ENCODE peak calls at places on chromosomes 4 and X, in four cellular contexts. G, W, H and C are unnamed samples.

GRCh38 chr4:53777244-53777984 is 186.1 kb upstream of the LNX1 start:
- DNase-seq in G (peak), W (no peak), H (no peak), C (no peak)

GRCh38 chr4:52028970-52029369 is 8.8 kb upstream of the LRRC66 start:
- DNase-seq in G (peak), W (no peak), H (no peak), C (no peak)

GRCh38 chr4:1477045-1477905 is 71.0 kb upstream of the NKX1-1 start:
- DNase-seq in G (no peak), W (peak), H (no peak), C (no peak)

GRCh38 chr4:69321153-69321729 is 41.0 kb downstream of the UGT2B28 start:
- DNase-seq in G (no peak), W (no peak), H (no peak), C (no peak)

GRCh38 chrX:115649461-115650063 is 88.6 kb downstream of the PLS3 start:
- DNase-seq in G (peak), W (no peak), H (no peak), C (no peak)

GRCh38 chr4:47836655-47837581 is 949 bp downstream of the CORIN start:
- DNase-seq in G (peak), W (peak), H (peak), C (peak)

GRCh38 chr4:142809559-142809958 is 36.5 kb downstream of the INPP4B start:
- DNase-seq in G (peak), W (no peak), H (no peak), C (no peak)

GRCh38 chrX:119655125-119655524 is 37.8 kb downstream of the SEPTIN6 start:
- DNase-seq in G (peak), W (no peak), H (no peak), C (no peak)

GRCh38 chr4:54276633-54277426 is 47.7 kb downstream of the PDGFRA start:
- DNase-seq in G (no peak), W (no peak), H (no peak), C (no peak)

GRCh38 chr4:1040344-1041146 is 29.1 kb downstream of the FGFRL1 start:
- DNase-seq in G (no peak), W (no peak), H (no peak), C (no peak)

GRCh38 chr4:64248151-64248550 is 161.1 kb downstream of the TECRL start:
- DNase-seq in G (no peak), W (no peak), H (no peak), C (no peak)

GRCh38 chr4:20474119-20474518 is 222.4 kb downstream of the SLIT2 start:
- DNase-seq in G (peak), W (no peak), H (no peak), C (no peak)

GRCh38 chr4:17077105-17077504 is 178.7 kb upstream of the LDB2 start:
- DNase-seq in G (no peak), W (no peak), H (no peak), C (no peak)

GRCh38 chr4:173288296-173288695 is 45.9 kb downstream of the HMGB2 start:
- DNase-seq in G (peak), W (peak), H (peak), C (peak)

GRCh38 chrX:83511208-83511607 is 3.1 kb downstream of the POU3F4 start:
- DNase-seq in G (no peak), W (no peak), H (no peak), C (no peak)

GRCh38 chr4:37138019-37138653 is 106.4 kb upstream of the NWD2 start:
- DNase-seq in G (no peak), W (no peak), H (no peak), C (no peak)

GRCh38 chr4:143586080-143586479 is 72.6 kb downstream of the SMARCA5 start:
- DNase-seq in G (no peak), W (no peak), H (no peak), C (no peak)

GRCh38 chr4:52655505-52655904 is 3.6 kb downstream of the USP46 start:
- DNase-seq in G (no peak), W (no peak), H (no peak), C (no peak)

GRCh38 chrX:1451676-1452496 is 823 bp downstream of the ASMTL start:
- DNase-seq in G (no peak), W (no peak), H (no peak), C (no peak)